ENCODE peak calls at places on chromosomes 13 and 19, in nine cellular contexts. J is adrenal gland, W is Panc1, O is dorsolateral prefrontal cortex, V is endothelial cell of umbilical vein, Q is PC-3, E is lower lobe of right lung, B is lung, F is brain microvascular endothelial cell. P is an unnamed sample.

GRCh38 chr19:4922530-4923378 is 13.5 kb downstream of the UHRF1 start:
- DNase-seq in J (no peak), W (no peak), O (peak), V (no peak), Q (no peak), E (peak), B (no peak), F (no peak), P (no peak)

GRCh38 chr19:46745521-46746280 is at the start of gene FKRP:
- DNase-seq in J (no peak), W (no peak), O (no peak), V (no peak), Q (no peak), E (no peak), B (no peak), F (no peak), P (no peak)

GRCh38 chr19:55525289-55526101 is 11.4 kb downstream of the SBK2 start:
- DNase-seq in J (no peak), W (no peak), O (no peak), V (no peak), Q (no peak), E (no peak), B (no peak), F (no peak), P (no peak)

GRCh38 chr19:8609210-8610040 is 1.1 kb downstream of the ADAMTS10 start:
- DNase-seq in J (peak), W (no peak), O (peak), V (peak), Q (no peak), E (peak), B (no peak), F (peak), P (peak)

GRCh38 chr13:32314968-32315254 is 252 bp downstream of the ZAR1L start:
- DNase-seq in J (peak), W (peak), O (peak), V (no peak), Q (peak), E (no peak), B (peak), F (peak), P (peak)

GRCh38 chr19:13022859-13023636 is 27.8 kb downstream of the NFIX start:
- DNase-seq in J (peak), W (no peak), O (peak), V (peak), Q (peak), E (peak), B (peak), F (peak), P (peak)

GRCh38 chr19:54390942-54391577 is 24.2 kb upstream of the TTYH1 start:
- DNase-seq in J (no peak), W (peak), O (peak), V (peak), Q (peak), E (no peak), B (no peak), F (peak), P (no peak)

GRCh38 chr13:26965976-26966375 is 205.4 kb upstream of the GPR12 start:
- DNase-seq in J (no peak), W (no peak), O (no peak), V (no peak), Q (no peak), E (peak), B (no peak), F (peak), P (no peak)

GRCh38 chr19:53879145-53880037 is 2.6 kb upstream of the PRKCG start:
- DNase-seq in J (peak), W (no peak), O (peak), V (peak), Q (peak), E (peak), B (peak), F (peak), P (peak)

GRCh38 chr13:72458701-72459100 is 268.7 kb downstream of the MZT1 start:
- DNase-seq in J (no peak), W (no peak), O (no peak), V (no peak), Q (peak), E (no peak), B (no peak), F (peak), P (no peak)

GRCh38 chr13:22936228-22936627 is 244.6 kb upstream of the SGCG start:
- DNase-seq in J (no peak), W (no peak), O (no peak), V (no peak), Q (no peak), E (no peak), B (no peak), F (no peak), P (no peak)

GRCh38 chr13:24613755-24614154 is 66.5 kb upstream of the ATP12A start:
- DNase-seq in J (no peak), W (no peak), O (no peak), V (no peak), Q (no peak), E (no peak), B (no peak), F (no peak), P (peak)

GRCh38 chr13:112962911-112963625 is 5.9 kb upstream of the MCF2L start:
- DNase-seq in J (no peak), W (no peak), O (no peak), V (no peak), Q (no peak), E (no peak), B (no peak), F (no peak), P (no peak)

GRCh38 chr19:15331419-15332310 is 674 bp downstream of the BRD4 start:
- DNase-seq in J (peak), W (no peak), O (peak), V (no peak), Q (peak), E (peak), B (peak), F (no peak), P (no peak)

GRCh38 chr13:50053844-50054243 is 38.6 kb downstream of the KCNRG start:
- DNase-seq in J (no peak), W (no peak), O (no peak), V (no peak), Q (no peak), E (no peak), B (no peak), F (no peak), P (no peak)

GRCh38 chr19:35585844-35586243 is at the start of gene PMIS2:
- DNase-seq in J (no peak), W (no peak), O (no peak), V (no peak), Q (no peak), E (no peak), B (no peak), F (no peak), P (no peak)

GRCh38 chr13:51782026-51782710 is 21.8 kb downstream of the DHRS12 start:
- DNase-seq in J (no peak), W (no peak), O (no peak), V (no peak), Q (no peak), E (no peak), B (no peak), F (no peak), P (no peak)

GRCh38 chr13:22017226-22017625 is 346.4 kb downstream of the FGF9 start:
- DNase-seq in J (no peak), W (no peak), O (no peak), V (no peak), Q (no peak), E (no peak), B (no peak), F (no peak), P (no peak)

GRCh38 chr13:26026211-26026610 is 25.6 kb downstream of the SHISA2 start:
- DNase-seq in J (no peak), W (no peak), O (no peak), V (no peak), Q (no peak), E (no peak), B (no peak), F (no peak), P (no peak)

GRCh38 chr13:26621731-26622401 is 64.4 kb downstream of the WASF3 start:
- DNase-seq in J (no peak), W (no peak), O (no peak), V (no peak), Q (no peak), E (no peak), B (no peak), F (no peak), P (no peak)

GRCh38 chr19:17915940-17916593 is 16.7 kb upstream of the CCDC124 start:
- DNase-seq in J (no peak), W (no peak), O (no peak), V (no peak), Q (peak), E (no peak), B (no peak), F (no peak), P (no peak)

GRCh38 chr19:20077791-20078463 is at the start of gene ZNF90:
- DNase-seq in J (peak), W (peak), O (peak), V (peak), Q (no peak), E (peak), B (peak), F (peak), P (peak)
- TF ChIP-seq CTCF in J (no peak), W (no peak), O (no peak), V (no peak), Q (no peak), E (no peak), B (no peak), F (peak), P (no peak)

DNA sequence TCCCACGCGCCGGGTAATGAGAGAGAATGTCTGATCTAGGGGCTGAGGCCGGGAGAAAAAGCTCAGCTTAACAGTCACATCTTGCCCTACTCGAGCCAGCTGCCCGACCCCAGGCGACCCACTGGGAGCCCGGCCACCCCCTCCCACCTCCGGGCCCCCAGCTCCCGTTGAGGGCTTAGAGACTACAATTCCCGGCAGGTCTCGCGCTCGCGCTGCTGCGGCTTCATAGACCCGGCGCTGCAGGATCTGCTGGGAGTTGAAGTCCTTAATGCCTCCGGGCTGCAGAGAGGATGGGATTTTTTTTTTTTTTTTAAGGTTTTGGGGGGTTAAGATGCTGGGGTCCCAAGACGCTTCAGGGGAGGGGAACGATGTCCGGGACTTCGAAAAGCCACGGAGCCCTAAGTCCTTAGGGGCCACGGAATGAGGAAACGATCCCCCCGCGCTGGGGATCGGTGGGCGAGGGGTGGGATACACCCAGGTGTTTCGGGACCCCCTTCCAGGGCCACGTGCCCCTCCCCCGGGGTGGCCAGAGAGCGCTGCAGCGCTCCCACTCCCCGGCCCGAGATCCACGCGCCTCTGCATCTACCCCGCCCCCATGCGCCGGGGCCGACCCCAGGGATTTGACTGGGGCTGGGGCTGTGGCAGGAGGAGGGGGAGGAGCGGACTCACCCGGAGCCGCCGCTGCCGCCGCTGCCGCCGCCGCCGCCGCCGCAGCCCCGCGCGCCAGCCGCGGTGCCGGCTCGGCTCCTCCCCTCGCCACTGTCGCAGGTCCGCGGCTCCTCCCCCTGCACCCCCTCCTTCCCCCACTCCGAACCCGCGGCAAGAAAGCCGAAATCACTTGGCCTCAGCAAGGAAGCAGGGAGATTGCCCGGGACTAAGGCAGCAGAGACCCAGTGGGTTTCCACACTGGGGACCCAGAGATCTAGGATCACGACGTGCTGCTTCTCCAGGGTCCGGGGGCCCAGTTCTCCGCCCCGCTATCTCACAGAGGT is at the start of gene SYT3:
- DNase-seq in J (peak), W (no peak), O (peak), V (no peak), Q (peak), E (peak), B (no peak), F (peak), P (no peak)
- H3K4me3 ChIP-seq in J (no peak), W (peak), O (peak), V (peak), Q (peak), E (peak), B (no peak), F (peak), P (peak)

GRCh38 chr13:40158218-40158617 is 502.8 kb downstream of the COG6 start:
- DNase-seq in J (no peak), W (no peak), O (no peak), V (peak), Q (peak), E (no peak), B (no peak), F (peak), P (no peak)
- H3K27ac ChIP-seq in J (no peak), W (no peak), O (no peak), V (peak), Q (no peak), E (no peak), B (no peak), F (no peak), P (no peak)

DNA sequence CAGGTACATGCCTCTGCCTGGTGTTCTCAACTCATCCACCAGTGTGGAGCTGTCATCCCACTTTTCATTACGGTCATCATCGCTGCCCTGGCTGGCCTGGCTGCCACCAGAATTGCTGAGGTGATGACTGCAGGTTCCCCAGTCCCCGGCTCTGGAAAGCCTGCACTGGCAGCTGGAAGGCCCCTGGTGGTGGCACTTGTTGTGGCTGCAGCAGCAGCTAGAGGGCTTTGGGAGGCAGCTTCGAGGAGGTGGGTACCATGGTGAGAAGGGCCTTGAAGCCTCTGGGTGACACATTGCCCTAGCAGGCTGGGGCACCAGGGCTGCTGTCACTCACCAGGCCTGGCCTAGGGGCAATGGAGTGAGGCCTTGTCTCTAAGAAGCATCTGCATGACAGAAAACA is 25.3 kb upstream of the ZNF14 start:
- DNase-seq in J (no peak), W (no peak), O (no peak), V (no peak), Q (no peak), E (no peak), B (no peak), F (no peak), P (no peak)
- TF ChIP-seq CTCF in J (no peak), W (no peak), O (no peak), V (no peak), Q (no peak), E (no peak), B (no peak), F (no peak), P (no peak)

GRCh38 chr13:98766120-98766519 is 13.6 kb upstream of the SLC15A1 start:
- DNase-seq in J (no peak), W (no peak), O (no peak), V (no peak), Q (no peak), E (no peak), B (no peak), F (no peak), P (no peak)

GRCh38 chr13:98755729-98756128 is 3.3 kb upstream of the SLC15A1 start:
- DNase-seq in J (no peak), W (no peak), O (no peak), V (no peak), Q (no peak), E (no peak), B (no peak), F (no peak), P (no peak)

GRCh38 chr13:98761979-98762616 is 9.6 kb upstream of the SLC15A1 start:
- DNase-seq in J (no peak), W (no peak), O (no peak), V (no peak), Q (no peak), E (no peak), B (no peak), F (no peak), P (no peak)

GRCh38 chr13:98766716-98767115 is 14.2 kb upstream of the SLC15A1 start:
- DNase-seq in J (no peak), W (no peak), O (no peak), V (no peak), Q (no peak), E (no peak), B (no peak), F (no peak), P (no peak)

GRCh38 chr13:98761126-98761978 is 8.9 kb upstream of the SLC15A1 start:
- DNase-seq in J (peak), W (no peak), O (no peak), V (no peak), Q (no peak), E (no peak), B (no peak), F (peak), P (no peak)
- H3K4me3 ChIP-seq in J (peak), W (no peak), O (no peak), V (no peak), Q (no peak), E (peak), B (no peak), F (no peak), P (no peak)

GRCh38 chr13:110297771-110298170 is 9.2 kb downstream of the COL4A1 start:
- DNase-seq in J (no peak), W (no peak), O (no peak), V (no peak), Q (no peak), E (no peak), B (no peak), F (no peak), P (no peak)
- H3K27ac ChIP-seq in J (no peak), W (no peak), O (no peak), V (no peak), Q (no peak), E (peak), B (no peak), F (no peak), P (peak)

DNA sequence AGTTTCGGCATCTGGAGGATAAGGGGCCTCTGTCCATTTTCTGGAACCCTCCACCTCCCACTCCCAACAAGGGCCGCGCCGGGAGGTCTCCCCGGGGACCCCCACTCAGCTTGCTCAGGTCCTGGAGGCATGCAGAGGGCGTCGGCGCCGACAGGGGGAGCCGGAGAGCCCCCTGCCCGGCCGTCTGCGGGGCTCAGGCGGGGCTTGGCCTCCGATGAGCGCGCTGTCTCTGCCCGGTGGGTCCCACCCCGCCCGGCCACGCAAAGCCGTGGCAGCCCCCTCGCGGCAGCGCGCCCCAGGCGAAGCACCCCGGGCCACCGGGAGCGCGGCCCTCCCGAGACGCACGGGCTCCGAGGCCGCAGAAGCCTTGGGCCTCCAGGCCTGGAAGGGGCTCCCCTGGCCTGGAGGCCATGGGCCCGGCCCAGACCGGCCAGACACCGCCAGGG is 149.7 kb upstream of the ZNF536 start:
- DNase-seq in J (no peak), W (no peak), O (no peak), V (no peak), Q (no peak), E (no peak), B (no peak), F (no peak), P (no peak)
- TF ChIP-seq CTCF in J (peak), W (peak), O (peak), V (peak), Q (peak), E (peak), B (peak), F (peak), P (peak)